ENCODE peak calls at places on chromosomes 6 and 20, in ten cellular contexts. G, S, O, U, B, N, Z, E, Y and T are unnamed samples.

GRCh38 chr6:13272131-13273046 is 55.9 kb downstream of the TBC1D7 start:
- DNase-seq in G (no peak), Y (no peak), E (no peak), N (peak; percentile 84), Z (no peak), B (no peak), O (no peak), S (no peak), U (no peak), T (peak; percentile 90)

GRCh38 chr6:99568103-99568933 is at the start of gene CCNC:
- DNase-seq in Y (peak; percentile 81), S (peak; percentile 85), O (peak; percentile 88), E (peak; percentile 78), Z (peak; percentile 99), G (peak; percentile 92), U (peak; percentile 85), B (peak; percentile 30), N (peak; percentile 98), T (peak; percentile 98)

GRCh38 chr6:26552205-26552604 is 14.0 kb downstream of the HMGN4 start:
- DNase-seq in Y (no peak), N (no peak), B (no peak), E (no peak), U (no peak), S (no peak), Z (no peak), O (no peak), G (no peak), T (no peak)

GRCh38 chr6:170253910-170254269 is 37.0 kb downstream of the DLL1 start:
- DNase-seq in S (no peak), G (no peak), N (no peak), B (no peak), U (no peak), Z (no peak), Y (no peak), O (no peak), E (no peak), T (no peak)

GRCh38 chr6:94026575-94026974 is 607.2 kb upstream of the EPHA7 start:
- DNase-seq in B (no peak), Z (no peak), S (no peak), O (no peak), G (no peak), E (no peak), N (no peak), Y (no peak), U (no peak), T (no peak)

GRCh38 chr6:109705258-109705657 is 14.2 kb downstream of the FIG4 start:
- DNase-seq in E (peak; percentile 48), U (peak; percentile 78), O (peak; percentile 65), N (peak; percentile 95), S (peak; percentile 59), Y (peak; percentile 81), Z (peak; percentile 97), G (peak; percentile 47), B (peak; percentile 34), T (peak; percentile 79)

GRCh38 chr6:103797738-103798137 is 1062.0 kb downstream of the HACE1 start:
- DNase-seq in S (no peak), U (no peak), B (no peak), E (no peak), N (peak; percentile 69), G (no peak), Z (peak; percentile 37), O (no peak), Y (no peak), T (no peak)

GRCh38 chr6:160378218-160378617 is 30.0 kb downstream of the SLC22A3 start:
- DNase-seq in N (no peak), E (no peak), Z (no peak), G (no peak), S (no peak), B (no peak), Y (no peak), U (no peak), O (no peak), T (no peak)

GRCh38 chr6:108580645-108581044 is 19.9 kb downstream of the FOXO3 start:
- DNase-seq in Y (no peak), B (no peak), N (no peak), E (no peak), G (no peak), S (no peak), Z (no peak), U (no peak), O (no peak), T (no peak)

GRCh38 chr6:110874880-110875547 is 429 bp downstream of the AMD1 start:
- DNase-seq in E (peak; percentile 30), Y (no peak), G (peak; percentile 34), U (no peak), O (peak; percentile 61), B (no peak), Z (no peak), S (peak; percentile 34), N (peak; percentile 77), T (peak; percentile 90)

GRCh38 chr6:106473807-106474206 is 113.3 kb downstream of the CRYBG1 start:
- DNase-seq in N (no peak), Y (no peak), Z (no peak), E (no peak), U (no peak), O (no peak), B (no peak), S (no peak), G (no peak), T (no peak)

GRCh38 chr6:25193147-25193864 is 85.9 kb upstream of the CARMIL1 start:
- DNase-seq in G (no peak), O (no peak), N (no peak), E (no peak), U (peak; percentile 86), Z (no peak), B (no peak), Y (peak; percentile 96), S (no peak), T (no peak)

GRCh38 chr6:32668226-32668747 is 1.8 kb upstream of the HLA-DQB1 start:
- DNase-seq in O (peak; percentile 39), E (peak; percentile 25), U (no peak), G (no peak), S (peak; percentile 28), Y (no peak), Z (peak; percentile 20), N (peak; percentile 94), B (no peak), T (peak; percentile 75)

GRCh38 chr6:90390379-90390778 is 93.7 kb upstream of the BACH2 start:
- DNase-seq in Y (no peak), O (no peak), G (no peak), U (no peak), B (no peak), N (no peak), E (no peak), S (no peak), Z (no peak), T (no peak)

GRCh38 chr6:120604510-120604909 is 729.8 kb downstream of the TBC1D32 start:
- DNase-seq in B (no peak), G (no peak), S (no peak), N (no peak), E (no peak), O (no peak), U (peak; percentile 6), Z (peak; percentile 67), Y (no peak), T (no peak)

GRCh38 chr6:158853072-158853871 is 34.1 kb upstream of the EZR start:
- DNase-seq in E (peak; percentile 87), G (peak; percentile 17), Y (no peak), B (peak; percentile 44), S (peak; percentile 81), Z (peak; percentile 63), U (peak; percentile 87), N (peak; percentile 57), O (peak; percentile 86), T (peak; percentile 94)

GRCh38 chr6:27216874-27217273 is 30.6 kb upstream of the PRSS16 start:
- DNase-seq in Z (no peak), E (no peak), S (no peak), N (no peak), O (no peak), U (no peak), G (no peak), B (no peak), Y (no peak), T (no peak)

GRCh38 chr20:63698739-63699465 is 2.5 kb downstream of the TNFRSF6B start:
- DNase-seq in G (no peak), U (peak; percentile 71), N (no peak), O (no peak), Y (no peak), B (no peak), E (no peak), S (no peak), Z (no peak), T (peak; percentile 95)

GRCh38 chr6:39892490-39893129 is 41.7 kb downstream of the MOCS1 start:
- DNase-seq in Z (peak; percentile 19), S (no peak), O (no peak), Y (no peak), B (no peak), N (peak; percentile 64), G (peak; percentile 11), U (peak; percentile 30), E (no peak), T (no peak)

GRCh38 chr6:170450946-170451761 is 102.0 kb downstream of the PSMB1 start:
- DNase-seq in N (no peak), U (no peak), Y (no peak), B (no peak), Z (no peak), S (no peak), E (no peak), G (no peak), O (no peak), T (peak; percentile 65)

GRCh38 chr20:22700387-22700786 is 116.0 kb upstream of the FOXA2 start:
- DNase-seq in G (no peak), U (no peak), E (no peak), N (no peak), S (no peak), Z (no peak), B (no peak), O (no peak), Y (no peak), T (no peak)

GRCh38 chr6:23081701-23082100 is 512.3 kb downstream of the HDGFL1 start:
- DNase-seq in Y (no peak), U (no peak), B (no peak), S (no peak), O (no peak), G (no peak), Z (no peak), E (no peak), N (no peak), T (no peak)

GRCh38 chr6:111087106-111087835 is at the start of gene SLC16A10:
- DNase-seq in N (peak; percentile 87), O (peak; percentile 66), B (no peak), U (no peak), E (peak; percentile 78), G (peak; percentile 66), Z (peak; percentile 91), S (peak; percentile 81), Y (no peak), T (peak; percentile 88)

GRCh38 chr6:124994648-124995047 is 32.4 kb downstream of the RNF217 start:
- DNase-seq in G (no peak), Z (no peak), N (no peak), S (no peak), Y (no peak), O (no peak), B (no peak), E (no peak), U (no peak), T (no peak)

GRCh38 chr6:43616728-43617472 is 12.2 kb downstream of the GTPBP2 start:
- DNase-seq in G (no peak), N (no peak), S (no peak), Z (no peak), B (no peak), O (no peak), U (no peak), Y (no peak), E (no peak), T (no peak)

GRCh38 chr6:16657768-16658167 is 103.5 kb downstream of the ATXN1 start:
- DNase-seq in Y (no peak), U (no peak), O (no peak), B (no peak), E (no peak), Z (no peak), G (no peak), N (no peak), S (no peak), T (no peak)

GRCh38 chr20:17589161-17589834 is 19.4 kb downstream of the DSTN start:
- DNase-seq in O (no peak), Y (no peak), N (no peak), S (no peak), E (no peak), B (no peak), U (no peak), G (no peak), Z (no peak), T (no peak)

GRCh38 chr6:31574106-31575061 is 981 bp upstream of the TNF start:
- DNase-seq in U (no peak), O (no peak), Y (no peak), Z (no peak), B (no peak), G (no peak), N (peak; percentile 83), E (no peak), S (no peak), T (no peak)